ENCODE peak calls at places on chromosomes 12 and 14, in seven cellular contexts. One of them, this sample, is unnamed.

GRCh38 chr14:81946808-81947798 is 413.4 kb upstream of the SEL1L start:
- DNase-seq in H7: no peak
- DNase-seq in sciatic nerve: no peak
- DNase-seq in activated naive CD8-positive, alpha-beta T cell treated with anti-CD3 and anti-CD28 coated beads, Interleukin-2, amount 50 U/mL, for 16 hours: no peak
- DNase-seq in prostate gland: no peak
- DNase-seq in AG20443: no peak
- DNase-seq in AG09319: no peak
- DNase-seq in this sample: no peak

GRCh38 chr12:112327209-112327930 is 54.9 kb downstream of the HECTD4 start:
- DNase-seq in H7: no peak
- DNase-seq in sciatic nerve: no peak
- DNase-seq in activated naive CD8-positive, alpha-beta T cell treated with anti-CD3 and anti-CD28 coated beads, Interleukin-2, amount 50 U/mL, for 16 hours: no peak
- DNase-seq in prostate gland: no peak
- DNase-seq in AG20443: no peak
- DNase-seq in AG09319: no peak
- DNase-seq in this sample: peak; percentile 47

GRCh38 chr12:37546901-37547475 is 769.6 kb upstream of the ALG10B start:
- DNase-seq in H7: no peak
- DNase-seq in sciatic nerve: peak; percentile 42
- DNase-seq in activated naive CD8-positive, alpha-beta T cell treated with anti-CD3 and anti-CD28 coated beads, Interleukin-2, amount 50 U/mL, for 16 hours: no peak
- DNase-seq in prostate gland: no peak
- DNase-seq in AG20443: no peak
- DNase-seq in AG09319: no peak
- DNase-seq in this sample: no peak

GRCh38 chr12:26750531-26751171 is 82.3 kb downstream of the ITPR2 start:
- DNase-seq in H7: no peak
- DNase-seq in sciatic nerve: no peak
- DNase-seq in activated naive CD8-positive, alpha-beta T cell treated with anti-CD3 and anti-CD28 coated beads, Interleukin-2, amount 50 U/mL, for 16 hours: no peak
- DNase-seq in prostate gland: no peak
- DNase-seq in AG20443: no peak
- DNase-seq in AG09319: no peak
- DNase-seq in this sample: no peak

GRCh38 chr12:51020448-51021182 is 5.6 kb downstream of the SLC11A2 start:
- DNase-seq in H7: no peak
- DNase-seq in sciatic nerve: no peak
- DNase-seq in activated naive CD8-positive, alpha-beta T cell treated with anti-CD3 and anti-CD28 coated beads, Interleukin-2, amount 50 U/mL, for 16 hours: no peak
- DNase-seq in prostate gland: no peak
- DNase-seq in AG20443: no peak
- DNase-seq in AG09319: no peak
- DNase-seq in this sample: no peak

GRCh38 chr14:92589213-92589852 is 75.8 kb downstream of the RIN3 start:
- DNase-seq in H7: no peak
- DNase-seq in sciatic nerve: peak; percentile 39
- DNase-seq in activated naive CD8-positive, alpha-beta T cell treated with anti-CD3 and anti-CD28 coated beads, Interleukin-2, amount 50 U/mL, for 16 hours: no peak
- DNase-seq in prostate gland: peak; percentile 22
- DNase-seq in AG20443: no peak
- DNase-seq in AG09319: no peak
- DNase-seq in this sample: no peak

GRCh38 chr12:124136796-124137195 is 158.1 kb upstream of the RFLNA start:
- DNase-seq in H7: no peak
- DNase-seq in sciatic nerve: no peak
- DNase-seq in activated naive CD8-positive, alpha-beta T cell treated with anti-CD3 and anti-CD28 coated beads, Interleukin-2, amount 50 U/mL, for 16 hours: no peak
- DNase-seq in prostate gland: no peak
- DNase-seq in AG20443: no peak
- DNase-seq in AG09319: no peak
- DNase-seq in this sample: no peak

GRCh38 chr14:50763386-50764007 is 67.5 kb downstream of the NIN start:
- DNase-seq in H7: no peak
- DNase-seq in sciatic nerve: no peak
- DNase-seq in activated naive CD8-positive, alpha-beta T cell treated with anti-CD3 and anti-CD28 coated beads, Interleukin-2, amount 50 U/mL, for 16 hours: no peak
- DNase-seq in prostate gland: peak; percentile 80
- DNase-seq in AG20443: peak; percentile 70
- DNase-seq in AG09319: peak; percentile 85
- DNase-seq in this sample: peak; percentile 59

GRCh38 chr14:65879218-65880009 is 466.9 kb downstream of the FUT8 start:
- DNase-seq in H7: no peak
- DNase-seq in sciatic nerve: no peak
- DNase-seq in activated naive CD8-positive, alpha-beta T cell treated with anti-CD3 and anti-CD28 coated beads, Interleukin-2, amount 50 U/mL, for 16 hours: no peak
- DNase-seq in prostate gland: no peak
- DNase-seq in AG20443: peak; percentile 35
- DNase-seq in AG09319: peak; percentile 41
- DNase-seq in this sample: no peak

GRCh38 chr12:56266634-56267442 is at the start of gene COQ10A:
- DNase-seq in H7: peak; percentile 99
- DNase-seq in sciatic nerve: peak; percentile 95
- DNase-seq in activated naive CD8-positive, alpha-beta T cell treated with anti-CD3 and anti-CD28 coated beads, Interleukin-2, amount 50 U/mL, for 16 hours: peak; percentile 71
- DNase-seq in prostate gland: peak; percentile 90
- DNase-seq in AG20443: peak; percentile 97
- DNase-seq in AG09319: peak; percentile 54
- DNase-seq in this sample: peak; percentile 99

GRCh38 chr14:93906341-93907329 is 20.5 kb upstream of the FAM181A start:
- DNase-seq in H7: peak; percentile 89
- DNase-seq in sciatic nerve: no peak
- DNase-seq in activated naive CD8-positive, alpha-beta T cell treated with anti-CD3 and anti-CD28 coated beads, Interleukin-2, amount 50 U/mL, for 16 hours: no peak
- DNase-seq in prostate gland: peak; percentile 61
- DNase-seq in AG20443: peak; percentile 80
- DNase-seq in AG09319: no peak
- DNase-seq in this sample: peak; percentile 88

GRCh38 chr14:25150401-25150800 is 100.5 kb upstream of the STXBP6 start:
- DNase-seq in H7: no peak
- DNase-seq in sciatic nerve: no peak
- DNase-seq in activated naive CD8-positive, alpha-beta T cell treated with anti-CD3 and anti-CD28 coated beads, Interleukin-2, amount 50 U/mL, for 16 hours: no peak
- DNase-seq in prostate gland: no peak
- DNase-seq in AG20443: no peak
- DNase-seq in AG09319: no peak
- DNase-seq in this sample: no peak

GRCh38 chr12:1716911-1717310 is 26.0 kb downstream of the ADIPOR2 start:
- DNase-seq in H7: no peak
- DNase-seq in sciatic nerve: no peak
- DNase-seq in activated naive CD8-positive, alpha-beta T cell treated with anti-CD3 and anti-CD28 coated beads, Interleukin-2, amount 50 U/mL, for 16 hours: no peak
- DNase-seq in prostate gland: no peak
- DNase-seq in AG20443: peak; percentile 14
- DNase-seq in AG09319: no peak
- DNase-seq in this sample: peak; percentile 58

GRCh38 chr12:131912526-131913274 is 16.4 kb upstream of the PUS1 start:
- DNase-seq in H7: peak; percentile 89
- DNase-seq in sciatic nerve: peak; percentile 86
- DNase-seq in activated naive CD8-positive, alpha-beta T cell treated with anti-CD3 and anti-CD28 coated beads, Interleukin-2, amount 50 U/mL, for 16 hours: no peak
- DNase-seq in prostate gland: peak; percentile 50
- DNase-seq in AG20443: peak; percentile 94
- DNase-seq in AG09319: peak; percentile 38
- DNase-seq in this sample: peak; percentile 100

GRCh38 chr12:32522322-32523221 is 123.2 kb downstream of the FGD4 start:
- DNase-seq in H7: no peak
- DNase-seq in sciatic nerve: no peak
- DNase-seq in activated naive CD8-positive, alpha-beta T cell treated with anti-CD3 and anti-CD28 coated beads, Interleukin-2, amount 50 U/mL, for 16 hours: no peak
- DNase-seq in prostate gland: no peak
- DNase-seq in AG20443: no peak
- DNase-seq in AG09319: no peak
- DNase-seq in this sample: no peak

GRCh38 chr12:12837025-12837872 is 24.1 kb downstream of the DDX47 start:
- DNase-seq in H7: peak; percentile 78
- DNase-seq in sciatic nerve: no peak
- DNase-seq in activated naive CD8-positive, alpha-beta T cell treated with anti-CD3 and anti-CD28 coated beads, Interleukin-2, amount 50 U/mL, for 16 hours: no peak
- DNase-seq in prostate gland: no peak
- DNase-seq in AG20443: peak; percentile 87
- DNase-seq in AG09319: peak; percentile 38
- DNase-seq in this sample: peak; percentile 91

GRCh38 chr12:49763006-49763591 is 21.7 kb downstream of the TMBIM6 start:
- DNase-seq in H7: peak; percentile 85
- DNase-seq in sciatic nerve: peak; percentile 86
- DNase-seq in activated naive CD8-positive, alpha-beta T cell treated with anti-CD3 and anti-CD28 coated beads, Interleukin-2, amount 50 U/mL, for 16 hours: peak; percentile 53
- DNase-seq in prostate gland: peak; percentile 55
- DNase-seq in AG20443: peak; percentile 76
- DNase-seq in AG09319: no peak
- DNase-seq in this sample: peak; percentile 90

GRCh38 chr12:115096673-115097349 is 412.8 kb upstream of the TBX3 start:
- DNase-seq in H7: no peak
- DNase-seq in sciatic nerve: no peak
- DNase-seq in activated naive CD8-positive, alpha-beta T cell treated with anti-CD3 and anti-CD28 coated beads, Interleukin-2, amount 50 U/mL, for 16 hours: no peak
- DNase-seq in prostate gland: no peak
- DNase-seq in AG20443: peak; percentile 71
- DNase-seq in AG09319: peak; percentile 12
- DNase-seq in this sample: no peak

GRCh38 chr14:50594577-50595316 is 34.8 kb downstream of the ATL1 start:
- DNase-seq in H7: no peak
- DNase-seq in sciatic nerve: no peak
- DNase-seq in activated naive CD8-positive, alpha-beta T cell treated with anti-CD3 and anti-CD28 coated beads, Interleukin-2, amount 50 U/mL, for 16 hours: no peak
- DNase-seq in prostate gland: no peak
- DNase-seq in AG20443: no peak
- DNase-seq in AG09319: no peak
- DNase-seq in this sample: no peak

GRCh38 chr14:53619625-53620324 is 336.9 kb downstream of the BMP4 start:
- DNase-seq in H7: no peak
- DNase-seq in sciatic nerve: no peak
- DNase-seq in activated naive CD8-positive, alpha-beta T cell treated with anti-CD3 and anti-CD28 coated beads, Interleukin-2, amount 50 U/mL, for 16 hours: no peak
- DNase-seq in prostate gland: no peak
- DNase-seq in AG20443: peak; percentile 78
- DNase-seq in AG09319: no peak
- DNase-seq in this sample: no peak

GRCh38 chr12:202081-202731 is 11.8 kb downstream of the SLC6A12 start:
- DNase-seq in H7: peak; percentile 90
- DNase-seq in sciatic nerve: no peak
- DNase-seq in activated naive CD8-positive, alpha-beta T cell treated with anti-CD3 and anti-CD28 coated beads, Interleukin-2, amount 50 U/mL, for 16 hours: no peak
- DNase-seq in prostate gland: peak; percentile 53
- DNase-seq in AG20443: no peak
- DNase-seq in AG09319: no peak
- DNase-seq in this sample: no peak

GRCh38 chr12:34048714-34049113 is 26.4 kb downstream of the ALG10 start:
- DNase-seq in H7: no peak
- DNase-seq in sciatic nerve: no peak
- DNase-seq in activated naive CD8-positive, alpha-beta T cell treated with anti-CD3 and anti-CD28 coated beads, Interleukin-2, amount 50 U/mL, for 16 hours: no peak
- DNase-seq in prostate gland: no peak
- DNase-seq in AG20443: no peak
- DNase-seq in AG09319: no peak
- DNase-seq in this sample: no peak

GRCh38 chr12:102964872-102965271 is 7.4 kb downstream of the ASCL1 start:
- DNase-seq in H7: peak; percentile 73
- DNase-seq in sciatic nerve: no peak
- DNase-seq in activated naive CD8-positive, alpha-beta T cell treated with anti-CD3 and anti-CD28 coated beads, Interleukin-2, amount 50 U/mL, for 16 hours: no peak
- DNase-seq in prostate gland: no peak
- DNase-seq in AG20443: no peak
- DNase-seq in AG09319: no peak
- DNase-seq in this sample: no peak

GRCh38 chr14:69682607-69683263 is 71.3 kb downstream of the SUSD6 start:
- DNase-seq in H7: no peak
- DNase-seq in sciatic nerve: no peak
- DNase-seq in activated naive CD8-positive, alpha-beta T cell treated with anti-CD3 and anti-CD28 coated beads, Interleukin-2, amount 50 U/mL, for 16 hours: no peak
- DNase-seq in prostate gland: peak; percentile 28
- DNase-seq in AG20443: peak; percentile 60
- DNase-seq in AG09319: no peak
- DNase-seq in this sample: peak; percentile 47

GRCh38 chr12:49612210-49612609 is 6.8 kb upstream of the FAM186B start:
- DNase-seq in H7: no peak
- DNase-seq in sciatic nerve: no peak
- DNase-seq in activated naive CD8-positive, alpha-beta T cell treated with anti-CD3 and anti-CD28 coated beads, Interleukin-2, amount 50 U/mL, for 16 hours: no peak
- DNase-seq in prostate gland: no peak
- DNase-seq in AG20443: no peak
- DNase-seq in AG09319: no peak
- DNase-seq in this sample: no peak

GRCh38 chr14:106174206-106174605 is 647.8 kb downstream of the TMEM121 start:
- DNase-seq in H7: no peak
- DNase-seq in sciatic nerve: no peak
- DNase-seq in activated naive CD8-positive, alpha-beta T cell treated with anti-CD3 and anti-CD28 coated beads, Interleukin-2, amount 50 U/mL, for 16 hours: no peak
- DNase-seq in prostate gland: no peak
- DNase-seq in AG20443: no peak
- DNase-seq in AG09319: no peak
- DNase-seq in this sample: no peak

GRCh38 chr12:117980621-117981020 is 11.8 kb upstream of the KSR2 start:
- DNase-seq in H7: no peak
- DNase-seq in sciatic nerve: no peak
- DNase-seq in activated naive CD8-positive, alpha-beta T cell treated with anti-CD3 and anti-CD28 coated beads, Interleukin-2, amount 50 U/mL, for 16 hours: no peak
- DNase-seq in prostate gland: no peak
- DNase-seq in AG20443: no peak
- DNase-seq in AG09319: peak; percentile 25
- DNase-seq in this sample: no peak

GRCh38 chr12:15116073-15116472 is 105.1 kb downstream of the RERG start:
- DNase-seq in H7: no peak
- DNase-seq in sciatic nerve: no peak
- DNase-seq in activated naive CD8-positive, alpha-beta T cell treated with anti-CD3 and anti-CD28 coated beads, Interleukin-2, amount 50 U/mL, for 16 hours: no peak
- DNase-seq in prostate gland: no peak
- DNase-seq in AG20443: no peak
- DNase-seq in AG09319: no peak
- DNase-seq in this sample: no peak

GRCh38 chr12:4535871-4536270 is 2.8 kb upstream of the RAD51AP1 start:
- DNase-seq in H7: no peak
- DNase-seq in sciatic nerve: no peak
- DNase-seq in activated naive CD8-positive, alpha-beta T cell treated with anti-CD3 and anti-CD28 coated beads, Interleukin-2, amount 50 U/mL, for 16 hours: no peak
- DNase-seq in prostate gland: no peak
- DNase-seq in AG20443: no peak
- DNase-seq in AG09319: no peak
- DNase-seq in this sample: no peak

GRCh38 chr14:54003064-54003463 is 46.4 kb upstream of the BMP4 start:
- DNase-seq in H7: no peak
- DNase-seq in sciatic nerve: no peak
- DNase-seq in activated naive CD8-positive, alpha-beta T cell treated with anti-CD3 and anti-CD28 coated beads, Interleukin-2, amount 50 U/mL, for 16 hours: no peak
- DNase-seq in prostate gland: no peak
- DNase-seq in AG20443: no peak
- DNase-seq in AG09319: no peak
- DNase-seq in this sample: no peak

GRCh38 chr12:96343347-96343954 is 56.8 kb downstream of the CDK17 start:
- DNase-seq in H7: no peak
- DNase-seq in sciatic nerve: no peak
- DNase-seq in activated naive CD8-positive, alpha-beta T cell treated with anti-CD3 and anti-CD28 coated beads, Interleukin-2, amount 50 U/mL, for 16 hours: no peak
- DNase-seq in prostate gland: no peak
- DNase-seq in AG20443: no peak
- DNase-seq in AG09319: no peak
- DNase-seq in this sample: no peak

GRCh38 chr12:27340971-27341370 is 8.3 kb downstream of the BMAL2 start:
- DNase-seq in H7: no peak
- DNase-seq in sciatic nerve: no peak
- DNase-seq in activated naive CD8-positive, alpha-beta T cell treated with anti-CD3 and anti-CD28 coated beads, Interleukin-2, amount 50 U/mL, for 16 hours: no peak
- DNase-seq in prostate gland: no peak
- DNase-seq in AG20443: no peak
- DNase-seq in AG09319: no peak
- DNase-seq in this sample: no peak

GRCh38 chr14:26993541-26993940 is 395.7 kb upstream of the NOVA1 start:
- DNase-seq in H7: no peak
- DNase-seq in sciatic nerve: no peak
- DNase-seq in activated naive CD8-positive, alpha-beta T cell treated with anti-CD3 and anti-CD28 coated beads, Interleukin-2, amount 50 U/mL, for 16 hours: no peak
- DNase-seq in prostate gland: no peak
- DNase-seq in AG20443: no peak
- DNase-seq in AG09319: no peak
- DNase-seq in this sample: no peak

GRCh38 chr14:101185946-101186345 is 282.4 kb upstream of the RTL1 start:
- DNase-seq in H7: no peak
- DNase-seq in sciatic nerve: no peak
- DNase-seq in activated naive CD8-positive, alpha-beta T cell treated with anti-CD3 and anti-CD28 coated beads, Interleukin-2, amount 50 U/mL, for 16 hours: no peak
- DNase-seq in prostate gland: no peak
- DNase-seq in AG20443: no peak
- DNase-seq in AG09319: no peak
- DNase-seq in this sample: peak; percentile 77

GRCh38 chr12:32047846-32048245 is 58.8 kb upstream of the BICD1 start:
- DNase-seq in H7: no peak
- DNase-seq in sciatic nerve: no peak
- DNase-seq in activated naive CD8-positive, alpha-beta T cell treated with anti-CD3 and anti-CD28 coated beads, Interleukin-2, amount 50 U/mL, for 16 hours: no peak
- DNase-seq in prostate gland: no peak
- DNase-seq in AG20443: no peak
- DNase-seq in AG09319: no peak
- DNase-seq in this sample: no peak

GRCh38 chr14:62015945-62016344 is 253.7 kb downstream of the SNAPC1 start:
- DNase-seq in H7: no peak
- DNase-seq in sciatic nerve: no peak
- DNase-seq in activated naive CD8-positive, alpha-beta T cell treated with anti-CD3 and anti-CD28 coated beads, Interleukin-2, amount 50 U/mL, for 16 hours: no peak
- DNase-seq in prostate gland: no peak
- DNase-seq in AG20443: no peak
- DNase-seq in AG09319: no peak
- DNase-seq in this sample: no peak

GRCh38 chr14:91250912-91251311 is 6.4 kb upstream of the GPR68 start:
- DNase-seq in H7: no peak
- DNase-seq in sciatic nerve: no peak
- DNase-seq in activated naive CD8-positive, alpha-beta T cell treated with anti-CD3 and anti-CD28 coated beads, Interleukin-2, amount 50 U/mL, for 16 hours: no peak
- DNase-seq in prostate gland: no peak
- DNase-seq in AG20443: no peak
- DNase-seq in AG09319: no peak
- DNase-seq in this sample: no peak

GRCh38 chr14:71702799-71703198 is 229.4 kb upstream of the RGS6 start:
- DNase-seq in H7: no peak
- DNase-seq in sciatic nerve: no peak
- DNase-seq in activated naive CD8-positive, alpha-beta T cell treated with anti-CD3 and anti-CD28 coated beads, Interleukin-2, amount 50 U/mL, for 16 hours: no peak
- DNase-seq in prostate gland: no peak
- DNase-seq in AG20443: no peak
- DNase-seq in AG09319: no peak
- DNase-seq in this sample: no peak

This sample was measured in osteoblast.